ENCODE peak calls at places on chromosomes 12 and 14, in eight cellular contexts. H, I, Q, U, D, P, N and C are unnamed samples.

GRCh38 chr12:42921741-42922511 is 332.4 kb upstream of the PRICKLE1 start:
- DNase-seq in P (no peak), I (peak), N (no peak), Q (no peak), D (no peak), U (no peak), H (no peak), C (peak)

GRCh38 chr12:106170285-106170684 is 31.5 kb upstream of the NUAK1 start:
- DNase-seq in N (no peak), P (no peak), Q (no peak), I (peak), U (peak), D (no peak), H (no peak), C (peak)

GRCh38 chr14:31229638-31230229 is 22.1 kb upstream of the HECTD1 start:
- DNase-seq in P (peak), I (peak), D (no peak), U (peak), Q (no peak), H (no peak), N (peak), C (peak)

GRCh38 chr14:64998455-64998931 is 11.8 kb downstream of the FNTB start:
- DNase-seq in U (peak), P (no peak), D (no peak), Q (no peak), H (no peak), I (no peak), N (no peak), C (no peak)

GRCh38 chr12:3142386-3142785 is 65.2 kb downstream of the TSPAN9 start:
- DNase-seq in I (no peak), Q (no peak), N (no peak), U (no peak), D (no peak), P (no peak), H (no peak), C (no peak)

GRCh38 chr12:72271401-72271740 is 799 bp upstream of the TRHDE start:
- DNase-seq in I (no peak), N (peak), D (no peak), H (peak), P (no peak), U (no peak), Q (peak), C (no peak)

GRCh38 chr12:89181271-89181920 is 170.9 kb downstream of the DUSP6 start:
- DNase-seq in D (no peak), P (no peak), I (peak), N (no peak), H (no peak), Q (no peak), U (peak), C (no peak)

GRCh38 chr12:53551889-53552291 is 44.6 kb upstream of the NPFF start:
- DNase-seq in D (no peak), I (no peak), Q (no peak), P (no peak), H (no peak), U (no peak), N (no peak), C (no peak)

GRCh38 chr12:90048918-90049317 is 340.3 kb upstream of the ATP2B1 start:
- DNase-seq in U (no peak), Q (no peak), D (no peak), N (no peak), I (no peak), P (no peak), H (no peak), C (no peak)

GRCh38 chr12:62865860-62866407 is 69.0 kb downstream of the PPM1H start:
- DNase-seq in D (no peak), I (peak), N (no peak), P (no peak), U (peak), H (no peak), Q (no peak), C (no peak)

GRCh38 chr12:131213896-131214442 is 260.3 kb downstream of the ADGRD1 start:
- DNase-seq in P (no peak), D (no peak), H (no peak), N (no peak), Q (no peak), I (no peak), U (no peak), C (no peak)

GRCh38 chr14:100056964-100057817 is 8.0 kb upstream of the EVL start:
- DNase-seq in U (peak), Q (peak), P (no peak), I (peak), D (no peak), H (peak), N (no peak), C (no peak)

GRCh38 chr12:127509066-127509778 is 757.7 kb upstream of the TMEM132C start:
- DNase-seq in N (no peak), I (no peak), H (no peak), D (no peak), P (no peak), U (peak), Q (no peak), C (peak)

GRCh38 chr14:99572173-99572999 is 31.6 kb downstream of the CCDC85C start:
- DNase-seq in U (no peak), Q (peak), D (no peak), I (no peak), N (peak), P (no peak), H (no peak), C (no peak)

GRCh38 chr14:77099425-77100167 is 1.5 kb downstream of the CIPC start:
- DNase-seq in N (peak), D (no peak), H (no peak), U (peak), Q (no peak), I (no peak), P (no peak), C (peak)

GRCh38 chr12:115020091-115020490 is 336.1 kb upstream of the TBX3 start:
- DNase-seq in N (no peak), H (no peak), U (no peak), I (no peak), Q (no peak), D (no peak), P (no peak), C (no peak)

GRCh38 chr14:103280278-103280917 is 53.6 kb upstream of the EIF5 start:
- DNase-seq in N (no peak), Q (no peak), I (no peak), P (no peak), H (no peak), U (peak), D (no peak), C (no peak)

GRCh38 chr14:65000868-65001600 is 14.3 kb downstream of the FNTB start:
- DNase-seq in U (peak), H (no peak), I (no peak), P (no peak), D (no peak), N (no peak), Q (no peak), C (no peak)

GRCh38 chr12:96194901-96195844 is 998 bp downstream of the ELK3 start:
- DNase-seq in H (peak), D (peak), U (peak), P (peak), Q (peak), N (peak), I (peak), C (no peak)

GRCh38 chr12:57730336-57731067 is 8.0 kb downstream of the AGAP2 start:
- DNase-seq in P (no peak), D (no peak), Q (no peak), I (no peak), U (no peak), H (no peak), N (no peak), C (no peak)

GRCh38 chr14:54916061-54916460 is 13.4 kb upstream of the GCH1 start:
- DNase-seq in Q (no peak), U (no peak), D (no peak), H (no peak), P (no peak), I (no peak), N (no peak), C (no peak)

GRCh38 chr12:42130670-42131402 is 13.8 kb downstream of the GXYLT1 start:
- DNase-seq in H (no peak), D (no peak), I (no peak), Q (no peak), N (no peak), U (peak), P (no peak), C (no peak)

GRCh38 chr12:99911076-99911475 is 73.7 kb downstream of the ANKS1B start:
- DNase-seq in U (peak), I (peak), Q (peak), N (peak), D (no peak), P (no peak), H (no peak), C (peak)

GRCh38 chr14:97180304-97181200 is 383.4 kb downstream of the VRK1 start:
- DNase-seq in I (peak), P (no peak), Q (no peak), H (no peak), U (peak), D (no peak), N (no peak), C (peak)

GRCh38 chr12:54419088-54419887 is at the start of gene ITGA5:
- DNase-seq in U (peak), H (peak), N (peak), I (peak), Q (peak), P (peak), D (no peak), C (no peak)

GRCh38 chr14:64549805-64550538 is at the start of gene PPP1R36:
- DNase-seq in N (peak), D (no peak), P (peak), H (peak), Q (peak), I (no peak), U (no peak), C (no peak)

GRCh38 chr14:26808407-26808806 is 210.6 kb upstream of the NOVA1 start:
- DNase-seq in N (no peak), I (peak), D (no peak), U (peak), P (no peak), Q (no peak), H (no peak), C (no peak)

GRCh38 chr14:70955543-70956480 is 48.6 kb downstream of the PCNX1 start:
- DNase-seq in D (no peak), U (peak), Q (peak), P (no peak), N (no peak), H (peak), I (peak), C (no peak)

GRCh38 chr12:108712164-108712924 is 19.0 kb downstream of the CORO1C start:
- DNase-seq in I (no peak), Q (no peak), N (no peak), U (no peak), P (no peak), D (no peak), H (no peak), C (no peak)

GRCh38 chr12:4353785-4354208 is 25.7 kb downstream of the FGF23 start:
- DNase-seq in Q (peak), I (peak), N (no peak), H (no peak), D (no peak), P (no peak), U (peak), C (no peak)

GRCh38 chr12:21913823-21914222 is 27.4 kb downstream of the ABCC9 start:
- DNase-seq in P (no peak), D (no peak), H (no peak), U (peak), N (no peak), I (no peak), Q (no peak), C (no peak)

GRCh38 chr12:45298721-45299120 is 82.8 kb downstream of the ANO6 start:
- DNase-seq in D (no peak), Q (no peak), H (no peak), N (no peak), U (no peak), I (no peak), P (no peak), C (no peak)

GRCh38 chr14:33879684-33880286 is 71.1 kb downstream of the EGLN3 start:
- DNase-seq in D (no peak), N (no peak), H (no peak), I (no peak), P (no peak), Q (no peak), U (no peak), C (no peak)

GRCh38 chr12:104546575-104546974 is 89.8 kb downstream of the CHST11 start:
- DNase-seq in N (no peak), I (no peak), Q (no peak), H (no peak), D (no peak), U (no peak), P (no peak), C (no peak)

GRCh38 chr14:81305743-81306142 is 85.0 kb upstream of the GTF2A1 start:
- DNase-seq in N (no peak), H (no peak), P (no peak), U (no peak), I (no peak), Q (no peak), D (no peak), C (no peak)
- TF ChIP-seq CTCF in N (no peak), H (no peak), P (no peak), U (no peak), I (no peak), Q (no peak), D (no peak), C (no peak)

DNA sequence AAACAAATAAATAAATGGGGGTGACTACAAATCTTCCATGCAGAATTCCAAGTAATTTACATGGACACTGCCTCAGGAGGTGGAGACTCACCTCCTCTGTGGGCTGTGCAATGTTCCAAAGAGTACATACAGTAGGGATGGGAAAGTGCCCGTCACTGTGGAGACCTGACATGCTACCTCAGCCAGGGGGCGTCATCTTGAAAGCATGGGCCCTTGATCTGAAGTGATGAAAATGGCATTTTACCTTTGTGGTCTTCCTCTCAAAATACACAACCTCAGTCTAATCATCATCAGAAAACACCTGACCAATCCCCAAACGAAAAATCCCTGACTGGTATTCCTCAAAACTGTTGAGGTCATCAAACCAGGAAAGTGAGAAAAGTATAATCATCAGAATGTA is 48.4 kb downstream of the ANAPC7 start:
- DNase-seq in I (peak), Q (peak), N (no peak), D (no peak), H (peak), U (no peak), P (no peak), C (no peak)
- TF ChIP-seq CTCF in I (peak), Q (peak), N (no peak), D (peak), H (peak), U (peak), P (no peak), C (peak)

DNA sequence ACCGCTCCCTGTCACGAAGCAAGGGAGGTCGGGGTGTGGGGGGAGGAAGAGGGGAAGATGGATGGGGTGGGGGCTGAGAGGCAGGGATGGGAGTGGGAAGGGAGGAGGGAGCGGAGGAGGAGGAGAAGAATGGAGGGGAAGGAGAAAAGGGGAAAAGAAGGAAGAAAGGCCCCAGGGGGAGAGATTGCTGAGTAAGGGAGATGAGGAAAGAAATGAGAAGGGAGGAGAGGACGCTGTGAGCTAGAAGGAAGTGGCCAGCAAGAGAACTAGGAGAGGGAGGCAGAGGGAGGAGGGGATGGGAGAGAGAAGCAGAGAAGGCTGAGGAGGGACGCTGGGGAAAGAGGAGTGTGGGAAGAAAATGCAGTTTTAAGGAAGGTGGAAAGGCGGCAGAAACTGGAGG is 75.5 kb upstream of the LHX5 start:
- DNase-seq in H (no peak), I (no peak), D (no peak), N (no peak), P (no peak), U (no peak), Q (no peak), C (no peak)
- TF ChIP-seq CTCF in H (no peak), I (no peak), D (no peak), N (no peak), P (no peak), U (no peak), Q (no peak), C (no peak)

DNA sequence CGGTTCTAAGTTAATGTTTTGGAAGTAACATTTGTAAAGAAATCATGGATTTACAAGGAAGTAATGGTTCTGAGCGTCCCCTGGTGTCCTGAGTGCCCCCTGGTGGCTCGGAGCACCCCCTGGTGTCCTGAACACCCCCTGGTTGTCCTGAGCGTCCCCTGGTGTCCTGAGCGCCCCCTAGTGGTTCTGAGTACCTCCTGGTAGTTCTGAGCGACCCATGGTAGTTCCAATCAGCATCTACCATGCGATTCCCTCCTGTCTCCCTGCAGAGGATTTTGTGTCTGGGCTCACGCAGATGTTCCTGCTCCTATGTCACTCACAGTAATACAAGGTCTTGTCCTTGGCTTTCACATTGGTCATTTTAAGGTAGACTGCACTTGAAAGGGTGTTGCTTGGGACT is 1352.9 kb downstream of the TMEM121 start:
- DNase-seq in D (no peak), Q (no peak), I (peak), N (peak), P (peak), U (peak), H (peak), C (no peak)
- TF ChIP-seq CTCF in D (peak), Q (no peak), I (peak), N (peak), P (no peak), U (peak), H (peak), C (no peak)

DNA sequence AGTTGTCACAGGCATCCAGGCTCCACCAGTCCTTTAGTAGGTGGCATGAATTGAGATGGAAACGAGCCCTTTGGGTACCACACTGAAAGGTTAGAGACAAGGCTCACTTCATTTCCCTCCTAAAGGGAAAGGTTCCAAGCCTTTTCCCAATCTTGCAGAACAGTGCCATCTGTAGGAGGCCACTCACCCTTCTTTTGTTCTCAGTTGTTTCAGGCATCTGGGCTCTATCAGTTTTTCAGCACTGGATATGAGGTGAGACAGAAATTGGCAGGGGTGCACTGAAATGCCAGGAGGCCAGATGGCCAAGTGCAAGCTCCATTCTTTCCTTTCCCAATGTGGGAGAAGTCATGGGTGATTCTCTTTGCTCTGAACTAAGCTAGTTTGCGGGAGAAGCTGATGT is 15.2 kb downstream of the FBXO33 start:
- DNase-seq in U (peak), D (no peak), N (no peak), I (peak), P (no peak), Q (no peak), H (no peak), C (no peak)
- TF ChIP-seq CTCF in U (peak), D (no peak), N (no peak), I (peak), P (no peak), Q (peak), H (no peak), C (peak)

DNA sequence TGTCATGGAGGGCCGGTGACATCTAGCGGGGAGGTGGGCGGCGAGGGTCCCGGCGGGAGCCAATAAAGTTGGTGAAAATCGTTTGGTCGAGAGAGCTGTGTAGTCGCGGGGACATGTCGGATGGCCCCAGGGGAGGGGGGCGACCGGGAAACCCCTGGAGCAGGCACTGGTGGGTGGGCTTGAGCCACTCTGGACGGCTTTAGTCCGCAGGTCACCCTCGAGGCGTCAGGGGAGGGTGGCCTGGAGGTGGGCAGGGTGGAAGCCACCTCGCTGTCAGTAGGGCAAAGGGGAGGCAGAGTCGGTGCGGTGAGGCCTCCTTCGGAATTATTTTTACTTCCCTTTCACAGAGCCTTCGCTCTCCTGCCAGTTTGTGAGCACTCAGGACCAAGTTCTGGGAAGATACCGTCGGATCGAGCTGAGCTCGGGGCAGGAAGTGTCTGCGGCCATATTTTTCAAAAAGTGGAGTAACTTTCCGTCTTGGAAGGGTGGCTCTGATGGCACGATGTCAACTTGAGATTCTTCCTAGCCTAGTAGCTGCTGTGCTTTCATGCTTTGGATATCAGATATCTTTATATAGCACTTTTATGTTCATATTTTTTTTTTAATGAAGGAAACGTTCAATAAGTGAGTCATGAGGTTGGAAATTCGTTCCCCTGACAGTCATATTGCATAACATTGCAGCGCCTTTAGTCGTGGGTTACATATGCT is 28.2 kb downstream of the WBP11 start:
- DNase-seq in I (peak), P (peak), H (no peak), N (peak), U (peak), D (no peak), Q (peak), C (peak)
- TF ChIP-seq CTCF in I (no peak), P (no peak), H (no peak), N (no peak), U (no peak), D (no peak), Q (no peak), C (no peak)

GRCh38 chr14:62436256-62436655 is 609.0 kb downstream of the KCNH5 start:
- DNase-seq in Q (no peak), U (peak), D (no peak), I (no peak), H (no peak), N (no peak), P (no peak), C (no peak)

GRCh38 chr14:62428429-62429203 is 616.6 kb downstream of the KCNH5 start:
- DNase-seq in N (no peak), Q (no peak), H (no peak), U (peak), I (no peak), P (no peak), D (no peak), C (no peak)

GRCh38 chr14:62432955-62433354 is 612.3 kb downstream of the KCNH5 start:
- DNase-seq in Q (no peak), H (no peak), D (no peak), I (no peak), N (no peak), P (no peak), U (no peak), C (no peak)

GRCh38 chr14:62431496-62431895 is 613.8 kb downstream of the KCNH5 start:
- DNase-seq in U (no peak), N (no peak), P (no peak), H (no peak), I (no peak), D (no peak), Q (no peak), C (no peak)
- TF ChIP-seq CTCF in U (no peak), N (no peak), P (no peak), H (no peak), I (no peak), D (no peak), Q (no peak), C (no peak)